ENCODE peak calls at places on chromosome 22, in four cellular contexts. U is WTC11, Z is HepG2, J is A549. I is an unnamed sample.
A peak's percentile ranks its signal among the peaks of the same experiment; 100 is the strongest.

GRCh38 chr22:21926728-21927127 is 25.9 kb downstream of the PPM1F start:
- DNase-seq in U (no peak), Z (no peak), J (no peak), I (no peak)

GRCh38 chr22:32005453-32005852 is 37.6 kb upstream of the SLC5A1 start:
- DNase-seq in U (no peak), Z (no peak), J (peak; percentile 40), I (no peak)

GRCh38 chr22:49297286-49297870 is 530.3 kb downstream of the BRD1 start:
- DNase-seq in U (no peak), Z (no peak), J (no peak), I (no peak)

GRCh38 chr22:39239561-39240423 is 5.0 kb downstream of the PDGFB start:
- DNase-seq in U (no peak), Z (no peak), J (no peak), I (no peak)

GRCh38 chr22:41504397-41504796 is 35.5 kb downstream of the ACO2 start:
- DNase-seq in U (no peak), Z (no peak), J (no peak), I (no peak)

GRCh38 chr22:21015051-21016006 is at the start of gene P2RX6:
- DNase-seq in U (no peak), Z (no peak), J (no peak), I (peak; percentile 82)

GRCh38 chr22:50011447-50012200 is 941 bp downstream of the IL17REL start:
- DNase-seq in U (no peak), Z (no peak), J (no peak), I (no peak)

GRCh38 chr22:39839917-39840510 is 53.5 kb downstream of the ENTHD1 start:
- DNase-seq in U (no peak), Z (no peak), J (no peak), I (peak; percentile 27)

GRCh38 chr22:21100149-21101032 is 54.6 kb downstream of the LRRC74B start:
- DNase-seq in U (no peak), Z (no peak), J (no peak), I (no peak)

GRCh38 chr22:32723632-32724031 is 77.9 kb upstream of the TIMP3 start:
- DNase-seq in U (no peak), Z (no peak), J (no peak), I (no peak)

GRCh38 chr22:20590477-20591294 is 83.3 kb downstream of the MED15 start:
- DNase-seq in U (no peak), Z (no peak), J (no peak), I (no peak)

GRCh38 chr22:39634530-39635399 is 64.2 kb downstream of the CACNA1I start:
- DNase-seq in U (no peak), Z (peak; percentile 12), J (peak; percentile 75), I (peak; percentile 78)

GRCh38 chr22:32579533-32580220 is 105.1 kb downstream of the FBXO7 start:
- DNase-seq in U (no peak), Z (peak; percentile 50), J (no peak), I (no peak)

GRCh38 chr22:21741790-21742189 is 6.2 kb upstream of the YPEL1 start:
- DNase-seq in U (no peak), Z (no peak), J (no peak), I (no peak)

GRCh38 chr22:48837341-48837935 is 990.2 kb downstream of the BRD1 start:
- DNase-seq in U (no peak), Z (no peak), J (no peak), I (no peak)

GRCh38 chr22:40524392-40525249 is 111.9 kb downstream of the MRTFA start:
- DNase-seq in U (no peak), Z (peak; percentile 19), J (peak; percentile 42), I (peak; percentile 13)

GRCh38 chr22:48244388-48245118 is 1482.1 kb downstream of the TBC1D22A start:
- DNase-seq in U (no peak), Z (no peak), J (no peak), I (no peak)

GRCh38 chr22:40385041-40385782 is 14.8 kb downstream of the SGSM3 start:
- DNase-seq in U (no peak), Z (no peak), J (no peak), I (no peak)

GRCh38 chr22:31137721-31138120 is 2.6 kb downstream of the PLA2G3 start:
- DNase-seq in U (no peak), Z (no peak), J (no peak), I (no peak)

GRCh38 chr22:20980938-20981722 is 967 bp upstream of the LZTR1 start:
- DNase-seq in U (no peak), Z (no peak), J (no peak), I (no peak)

DNA sequence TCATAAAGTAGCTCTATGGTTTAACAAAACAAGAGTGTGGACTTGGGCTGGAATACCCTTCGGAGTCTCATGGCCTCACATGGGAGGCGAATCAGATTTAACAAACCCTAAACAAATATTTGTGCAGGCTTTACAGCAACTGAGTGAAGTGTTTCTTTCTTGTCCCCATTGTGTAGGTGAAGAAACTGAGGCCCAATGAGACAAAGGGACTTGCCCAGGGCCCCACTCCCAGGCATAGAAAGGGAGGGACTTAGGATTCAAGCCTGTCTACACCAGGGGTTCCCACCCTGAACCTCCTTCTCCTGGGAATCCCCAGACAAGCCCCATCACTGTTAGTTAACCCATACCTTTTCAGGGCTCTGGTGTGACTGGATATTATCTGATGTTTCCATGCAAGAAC is 55.1 kb upstream of the CRYBB3 start:
- DNase-seq in U (no peak), Z (no peak), J (no peak), I (no peak)
- TF ChIP-seq ESRRA in U (no peak), Z (no peak), J (no peak), I (no peak)

GRCh38 chr22:36156119-36156514 is 4.4 kb downstream of the APOL3 start:
- DNase-seq in U (no peak), Z (no peak), J (no peak), I (no peak)

GRCh38 chr22:36153756-36154155 is 6.8 kb downstream of the APOL3 start:
- DNase-seq in U (no peak), Z (peak; percentile 58), J (no peak), I (no peak)

GRCh38 chr22:36152088-36152487 is 8.5 kb downstream of the APOL3 start:
- DNase-seq in U (no peak), Z (no peak), J (no peak), I (no peak)

GRCh38 chr22:36156515-36157419 is 3.8 kb downstream of the APOL3 start:
- DNase-seq in U (peak; percentile 43), Z (peak; percentile 41), J (no peak), I (peak; percentile 54)

DNA sequence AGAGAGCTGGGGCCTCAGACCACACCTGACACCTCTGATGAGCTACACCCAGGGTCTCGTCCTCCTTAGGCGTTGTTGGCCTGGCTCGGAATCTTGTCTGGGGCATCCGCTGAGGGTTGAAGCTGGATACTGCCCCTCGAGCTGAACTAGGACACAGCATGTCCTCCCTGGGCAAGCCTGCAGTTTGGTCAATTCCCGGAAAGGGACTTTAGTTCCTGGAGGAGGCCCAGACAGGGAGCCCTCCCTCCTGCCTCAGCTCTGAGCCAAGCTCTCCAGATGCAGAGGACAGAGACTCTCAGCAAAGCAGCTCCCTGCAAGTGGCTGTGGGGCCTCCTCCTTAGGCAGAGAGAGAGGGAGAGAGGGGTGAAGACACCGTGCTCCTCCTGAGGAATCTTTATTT is 4.9 kb downstream of the APOL3 start:
- DNase-seq in U (no peak), Z (peak; percentile 35), J (no peak), I (no peak)
- TF ChIP-seq JUN in U (no peak), Z (no peak), J (no peak), I (no peak)

GRCh38 chr22:44587004-44587793 is 89.2 kb upstream of the RTL6 start:
- DNase-seq in U (no peak), Z (no peak), J (peak; percentile 11), I (no peak)
- TF ChIP-seq ESRRA in U (no peak), Z (no peak), J (no peak), I (no peak)

GRCh38 chr22:29821790-29822130 is 16.3 kb downstream of the ASCC2 start:
- DNase-seq in U (no peak), Z (peak; percentile 21), J (no peak), I (no peak)

GRCh38 chr22:29816980-29817379 is 21.1 kb downstream of the ASCC2 start:
- DNase-seq in U (no peak), Z (no peak), J (no peak), I (no peak)

GRCh38 chr22:29817724-29818123 is 20.4 kb downstream of the ASCC2 start:
- DNase-seq in U (no peak), Z (no peak), J (no peak), I (no peak)

GRCh38 chr22:29824677-29825076 is 13.4 kb downstream of the ASCC2 start:
- DNase-seq in U (no peak), Z (no peak), J (no peak), I (no peak)

DNA sequence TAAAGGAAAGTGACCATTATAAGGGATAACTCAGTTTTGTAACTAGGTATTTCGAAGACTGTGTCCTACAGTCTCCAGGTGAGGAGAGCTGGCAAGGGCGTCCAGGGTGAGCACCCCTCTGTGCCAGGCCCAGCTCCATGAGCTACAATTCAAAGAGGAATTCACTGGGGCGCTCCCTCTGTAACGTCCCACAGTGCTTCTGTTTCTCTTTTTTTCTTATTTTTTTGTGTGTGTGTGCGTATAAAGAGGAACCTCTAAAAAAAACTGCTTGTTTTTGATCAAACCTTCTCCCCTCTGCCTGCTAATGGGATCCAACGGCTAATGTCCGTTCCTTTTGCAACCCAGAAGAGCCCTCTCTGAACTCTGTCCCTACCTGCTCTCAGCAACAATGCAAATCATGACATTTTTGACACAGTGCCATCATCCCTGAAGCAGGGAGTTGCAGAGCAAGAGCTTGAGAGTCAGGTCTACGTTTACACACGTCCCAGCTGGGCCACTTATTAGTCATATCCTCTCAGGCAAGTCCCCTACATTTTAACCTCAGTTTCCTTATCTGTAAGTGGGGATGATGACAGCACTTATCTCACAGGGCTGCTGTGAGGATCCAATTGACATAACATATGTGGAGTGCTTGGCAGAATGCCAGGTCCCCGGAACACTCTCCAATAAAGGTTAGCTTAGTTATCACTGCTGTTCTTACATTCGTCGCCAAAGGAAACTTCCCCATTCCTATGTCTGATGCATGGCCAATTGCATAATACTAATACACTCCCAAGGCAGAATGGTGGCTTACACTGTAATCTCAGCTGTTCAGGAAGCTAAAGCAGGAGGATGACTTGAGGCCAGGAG is 16.9 kb downstream of the ASCC2 start:
- DNase-seq in U (no peak), Z (peak; percentile 86), J (peak; percentile 85), I (peak; percentile 69)
- TF ChIP-seq JUN in U (no peak), Z (no peak), J (no peak), I (no peak)

DNA sequence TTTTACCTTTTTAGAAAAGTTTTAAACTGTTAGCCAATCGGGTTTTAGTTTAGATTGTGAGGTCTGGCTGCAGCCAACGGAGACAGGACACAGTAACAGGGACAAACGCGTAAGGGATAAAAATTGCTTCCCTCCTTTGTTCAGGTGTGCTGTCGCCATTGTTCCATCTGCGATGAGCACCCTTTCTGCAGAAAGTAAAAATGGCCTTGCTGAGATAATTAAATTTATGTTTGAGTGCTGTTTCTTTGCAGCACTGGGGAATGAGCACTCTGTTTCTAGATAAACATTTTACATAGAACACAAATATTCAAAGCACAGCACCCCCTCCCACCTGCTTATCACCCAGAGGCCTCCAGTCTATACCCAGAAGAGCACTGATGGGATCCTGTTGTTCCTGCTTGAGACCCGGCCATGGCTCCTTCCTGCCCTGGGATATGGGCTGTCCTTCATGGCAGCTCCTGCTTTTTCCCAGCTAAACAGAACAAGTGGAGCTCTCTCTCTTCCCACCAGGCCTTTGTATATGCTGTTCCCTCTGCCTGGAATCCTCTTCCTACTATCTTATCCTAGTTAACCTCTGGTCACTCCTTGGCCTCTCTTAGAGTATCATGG is 34.3 kb upstream of the CELSR1 start:
- DNase-seq in U (no peak), Z (no peak), J (no peak), I (no peak)
- TF ChIP-seq ESRRA in U (no peak), Z (no peak), J (no peak), I (no peak)

I was measured in K562.